ENCODE peak calls at places on chromosome 7, in six cellular contexts. N is adipocyte, I is IMR-90, C is GM12878, H is K562, W is neuronal stem cell. Y is an unnamed sample. For H3K27me3, the result is how much of the 10 kb centered on the place peaks cover.

GRCh38 chr7:54967384-54967783 is 51.4 kb upstream of the EGFR start:
- DNase-seq in I (peak), C (no peak), W (no peak), N (no peak), H (no peak), Y (no peak)

GRCh38 chr7:86943447-86943846 is 116.0 kb downstream of the ELAPOR2 start:
- DNase-seq in N (no peak), I (no peak), W (no peak), C (no peak), H (no peak), Y (no peak)

GRCh38 chr7:12709731-12710502 is 22.5 kb downstream of the ARL4A start:
- DNase-seq in H (no peak), C (no peak), N (peak), W (no peak), I (peak), Y (no peak)

GRCh38 chr7:87935373-87935706 is 1.3 kb downstream of the ADAM22 start:
- DNase-seq in N (peak), W (no peak), C (no peak), H (no peak), I (no peak), Y (no peak)

GRCh38 chr7:20296444-20296843 is 34.3 kb upstream of the ITGB8 start:
- DNase-seq in I (no peak), W (no peak), N (no peak), H (no peak), C (no peak), Y (no peak)

GRCh38 chr7:5379576-5379975 is 44.1 kb downstream of the TNRC18 start:
- DNase-seq in H (no peak), W (no peak), I (no peak), C (no peak), N (no peak), Y (no peak)

GRCh38 chr7:45089314-45089891 is 634 bp upstream of the NACAD start:
- DNase-seq in W (peak), H (peak), C (no peak), N (peak), I (peak), Y (peak)

GRCh38 chr7:24877790-24878311 is 102.1 kb downstream of the OSBPL3 start:
- DNase-seq in C (peak), W (no peak), N (no peak), I (peak), H (no peak), Y (no peak)

GRCh38 chr7:107937514-107937913 is 46.5 kb downstream of the DLD start:
- DNase-seq in C (no peak), H (no peak), I (no peak), N (peak), W (no peak), Y (no peak)

GRCh38 chr7:98622926-98623325 is 5.8 kb downstream of the NPTX2 start:
- DNase-seq in W (no peak), N (no peak), C (no peak), H (no peak), I (no peak), Y (no peak)

GRCh38 chr7:98626393-98627061 is 9.4 kb downstream of the NPTX2 start:
- DNase-seq in C (no peak), H (no peak), N (no peak), W (no peak), I (no peak), Y (no peak)

GRCh38 chr7:98627062-98627790 is 10.1 kb downstream of the NPTX2 start:
- DNase-seq in N (no peak), W (no peak), H (no peak), I (no peak), C (no peak), Y (no peak)

GRCh38 chr7:98621573-98622482 is 4.7 kb downstream of the NPTX2 start:
- DNase-seq in N (no peak), H (no peak), C (no peak), W (no peak), I (no peak), Y (no peak)

DNA sequence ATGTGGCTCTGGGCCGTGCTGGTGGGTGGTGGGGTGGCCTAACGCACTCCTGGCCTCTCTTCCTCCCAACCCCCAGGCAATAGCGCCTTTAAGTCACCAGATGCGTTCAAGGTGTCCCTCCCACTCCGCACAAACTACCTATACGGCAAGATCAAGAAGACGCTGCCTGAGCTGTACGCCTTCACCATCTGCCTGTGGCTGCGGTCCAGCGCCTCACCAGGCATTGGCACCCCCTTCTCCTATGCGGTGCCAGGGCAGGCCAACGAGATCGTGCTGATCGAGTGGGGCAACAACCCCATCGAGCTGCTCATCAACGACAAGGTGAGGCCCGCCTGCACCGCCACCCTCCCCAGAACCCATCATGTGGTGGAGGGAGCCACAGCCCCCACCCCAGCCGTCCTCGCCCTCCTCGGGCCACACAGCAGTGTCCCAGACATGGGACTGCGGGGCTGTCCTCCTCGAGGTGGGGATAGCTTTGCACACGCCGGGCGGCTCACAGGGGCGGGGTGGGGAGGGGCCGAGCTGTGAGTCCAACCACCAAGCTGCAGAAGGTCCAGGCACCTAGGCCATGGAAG is 7.8 kb downstream of the NPTX2 start:
- DNase-seq in N (no peak), W (no peak), C (no peak), H (no peak), I (no peak), Y (no peak)
- H3K4me3 ChIP-seq in N (no peak), W (no peak), C (no peak), H (no peak), I (no peak), Y (no peak)

GRCh38 chr7:18894155-18894554 is 223.3 kb downstream of the TWIST1 start:
- DNase-seq in I (no peak), H (no peak), N (no peak), C (no peak), W (no peak), Y (no peak)

GRCh38 chr7:18896343-18896975 is 221.0 kb downstream of the TWIST1 start:
- DNase-seq in C (no peak), H (no peak), N (no peak), W (no peak), I (peak), Y (no peak)

GRCh38 chr7:18890885-18891621 is 226.4 kb downstream of the TWIST1 start:
- DNase-seq in H (no peak), C (no peak), I (peak), N (no peak), W (no peak), Y (no peak)

GRCh38 chr7:18893156-18893555 is 224.3 kb downstream of the TWIST1 start:
- DNase-seq in C (no peak), N (no peak), H (no peak), W (no peak), I (no peak), Y (no peak)

DNA sequence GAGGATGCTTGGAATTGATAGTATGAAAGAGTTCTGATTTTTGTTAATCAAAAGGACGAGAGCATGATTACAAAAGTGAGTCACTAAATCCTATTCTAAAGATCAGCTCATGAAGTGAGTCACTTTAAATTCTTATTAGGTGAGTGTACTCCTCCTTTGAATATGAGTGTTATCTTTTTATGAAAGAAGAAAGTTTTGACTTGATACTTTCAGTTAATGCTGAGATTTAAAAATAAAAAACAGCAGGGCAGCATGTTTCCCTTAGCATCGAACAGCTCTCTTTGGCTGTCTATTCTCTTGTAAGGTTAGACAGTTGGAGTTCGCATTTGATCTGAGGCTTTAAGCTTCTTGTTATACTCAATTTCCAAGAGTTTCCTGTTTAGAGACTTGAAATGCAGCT is 222.0 kb downstream of the TWIST1 start:
- DNase-seq in W (no peak), I (peak), C (no peak), N (peak), H (no peak), Y (no peak)
- H3K9ac ChIP-seq in W (no peak), I (no peak), C (no peak), N (peak), H (no peak), Y (no peak)

GRCh38 chr7:73622527-73622908 is 1.8 kb downstream of the MLXIPL start:
- DNase-seq in W (no peak), N (no peak), C (no peak), H (no peak), I (no peak), Y (no peak)

GRCh38 chr7:73625276-73625675 is 954 bp upstream of the MLXIPL start:
- DNase-seq in C (no peak), I (no peak), H (no peak), W (no peak), N (no peak), Y (no peak)

GRCh38 chr7:73622909-73623797 is 1.2 kb downstream of the MLXIPL start:
- DNase-seq in H (peak), W (no peak), N (peak), C (no peak), I (no peak), Y (peak)

GRCh38 chr7:73623798-73624668 is at the start of gene MLXIPL:
- DNase-seq in I (no peak), N (peak), C (no peak), H (peak), W (peak), Y (peak)

DNA sequence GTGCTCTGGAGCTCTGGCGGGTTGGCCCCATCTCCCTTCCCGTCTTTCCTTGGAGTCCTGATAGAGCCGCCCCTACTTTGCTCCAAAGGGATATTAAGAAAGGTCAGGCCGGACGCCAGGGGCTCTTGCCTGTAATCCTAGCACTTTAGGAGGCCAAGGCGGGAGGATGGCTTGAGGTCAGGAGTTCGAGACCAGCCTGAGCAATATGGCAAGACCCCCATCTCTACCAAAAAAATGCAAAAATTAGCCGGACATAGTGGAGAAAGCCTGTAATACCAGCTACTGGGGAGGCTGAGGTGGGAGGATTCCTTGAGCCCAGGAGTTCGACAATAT is 313 bp upstream of the MLXIPL start:
- DNase-seq in N (no peak), W (no peak), H (no peak), C (no peak), I (no peak), Y (no peak)
- H3K27me3 ChIP-seq in N (under half), W (under half), H (under half), C (under half), I (half or more), Y (under half)

GRCh38 chr7:29987821-29988317 is 1.7 kb downstream of the SCRN1 start:
- DNase-seq in C (no peak), N (peak), I (peak), H (no peak), W (peak), Y (no peak)
- H3K4me3 ChIP-seq in C (peak), N (peak), I (peak), H (no peak), W (peak), Y (no peak)

DNA sequence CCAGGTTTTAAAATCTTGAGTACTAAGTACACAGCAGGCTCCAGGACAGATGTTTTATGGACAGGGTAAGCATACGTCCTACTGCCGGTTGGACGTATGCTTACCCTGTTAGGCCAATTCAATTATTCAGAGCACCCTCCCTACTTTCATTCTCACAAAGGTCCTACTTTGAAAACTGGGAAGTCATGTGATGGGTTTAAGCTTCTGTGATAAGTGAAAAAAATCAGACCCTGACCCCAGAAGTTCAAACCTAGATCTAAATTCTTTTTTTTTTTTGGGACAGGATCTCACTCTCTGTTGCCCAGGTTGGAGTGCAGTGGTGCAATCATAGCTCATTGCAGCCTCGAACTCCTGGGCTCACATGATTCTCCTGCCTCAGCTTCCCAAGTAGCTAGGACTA is 55.2 kb downstream of the HIPK2 start:
- DNase-seq in W (no peak), N (no peak), H (no peak), C (no peak), I (no peak), Y (no peak)
- H3K9ac ChIP-seq in W (no peak), N (no peak), H (no peak), C (no peak), I (no peak), Y (no peak)

DNA sequence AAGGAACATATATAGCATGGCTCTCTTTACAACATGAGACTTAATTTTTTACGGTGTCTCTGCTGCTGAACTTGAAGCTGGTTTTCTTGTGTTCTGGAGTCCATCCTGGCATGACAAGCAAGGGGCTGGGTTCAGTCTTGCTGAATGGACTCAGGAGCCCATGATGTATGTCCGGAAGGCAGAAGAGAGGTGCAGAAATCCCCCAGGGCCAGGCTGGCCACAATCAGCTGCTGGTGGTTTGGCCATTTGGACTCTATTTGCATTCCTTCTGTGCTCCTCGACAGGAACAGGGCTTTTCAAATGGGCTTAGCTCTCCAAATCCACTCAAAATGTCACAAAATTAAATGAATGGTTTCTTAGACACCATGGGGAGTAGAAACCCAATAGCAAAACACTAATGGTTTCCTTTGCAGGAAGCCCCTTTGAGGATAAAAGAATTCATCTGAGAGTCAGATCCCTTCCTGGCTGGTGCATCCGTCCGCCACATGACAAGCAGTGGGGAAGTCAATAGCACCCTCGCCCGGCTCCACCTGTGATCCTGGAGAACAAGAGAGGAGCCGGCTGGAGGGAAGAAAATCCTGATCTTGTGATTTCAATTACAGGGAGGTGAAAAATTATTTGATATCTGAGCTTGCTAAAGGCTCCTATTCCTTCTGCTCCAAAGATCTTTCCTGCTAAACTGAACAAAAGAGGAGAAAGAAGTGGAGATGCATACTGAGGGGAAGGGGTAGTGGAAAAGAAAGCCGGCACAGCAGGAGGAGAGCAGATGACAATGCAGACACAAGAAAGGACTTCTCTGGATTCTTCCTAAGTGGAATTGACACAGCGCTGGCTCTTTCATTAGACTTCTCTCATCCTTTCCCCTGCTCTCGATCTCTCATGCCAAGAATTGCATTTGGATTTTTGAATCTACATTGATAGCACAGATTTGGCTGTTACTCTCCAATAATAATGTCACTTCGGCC is 190.7 kb downstream of the C7orf25 start:
- DNase-seq in C (no peak), I (no peak), W (peak), H (no peak), N (no peak), Y (no peak)
- H3K27me3 ChIP-seq in C (under half), I (under half), W (under half), H (under half), N (under half), Y (under half)

GRCh38 chr7:151018421-151019129 is 5.7 kb downstream of the ATG9B start:
- DNase-seq in H (no peak), W (no peak), N (peak), C (no peak), I (no peak), Y (no peak)

GRCh38 chr7:151017370-151017952 is 6.8 kb downstream of the ATG9B start:
- DNase-seq in H (no peak), W (no peak), C (no peak), N (no peak), I (no peak), Y (no peak)

GRCh38 chr7:151019130-151019447 is 5.2 kb downstream of the ATG9B start:
- DNase-seq in H (no peak), N (no peak), W (no peak), I (no peak), C (no peak), Y (no peak)

GRCh38 chr7:151016942-151017341 is 7.4 kb downstream of the ATG9B start:
- DNase-seq in N (no peak), W (no peak), C (no peak), H (no peak), I (no peak), Y (no peak)

GRCh38 chr7:151017953-151018420 is 6.3 kb downstream of the ATG9B start:
- DNase-seq in I (peak), C (no peak), N (peak), H (peak), W (peak), Y (peak)
- H3K4me3 ChIP-seq in I (peak), C (no peak), N (peak), H (peak), W (peak), Y (peak)

GRCh38 chr7:18521236-18521589 is 25.7 kb downstream of the HDAC9 start:
- DNase-seq in H (no peak), C (no peak), I (no peak), W (no peak), N (no peak), Y (no peak)
- H3K9ac ChIP-seq in H (no peak), C (no peak), I (no peak), W (no peak), N (peak), Y (no peak)

GRCh38 chr7:27183682-27184341 is 1.2 kb downstream of the HOXA11 start:
- DNase-seq in C (no peak), W (no peak), H (no peak), I (no peak), N (no peak), Y (no peak)
- H3K27me3 ChIP-seq in C (under half), W (half or more), H (half or more), I (half or more), N (under half), Y (under half)